ENCODE peak calls at places on chromosomes 2 and 18, in seven cellular contexts. One of them, this sample, is unnamed.

GRCh38 chr2:43057026-43057741 is 169.2 kb downstream of the ZFP36L2 start:
- DNase-seq in WTC11: no peak
- DNase-seq in stromal cell of bone marrow: no peak
- DNase-seq in Right ventricle myocardium superior: peak
- DNase-seq in HS-27A: no peak
- DNase-seq in NT2/D1: no peak
- DNase-seq in RWPE1: no peak
- DNase-seq in this sample: no peak

GRCh38 chr2:187877391-187877790 is 323.2 kb upstream of the TFPI start:
- DNase-seq in WTC11: no peak
- DNase-seq in NT2/D1: no peak
- DNase-seq in HS-27A: no peak
- DNase-seq in Right ventricle myocardium superior: no peak
- DNase-seq in stromal cell of bone marrow: no peak
- DNase-seq in RWPE1: no peak
- DNase-seq in this sample: no peak

GRCh38 chr2:66240284-66240683 is 194.6 kb upstream of the MEIS1 start:
- DNase-seq in stromal cell of bone marrow: no peak
- DNase-seq in RWPE1: no peak
- DNase-seq in HS-27A: no peak
- DNase-seq in Right ventricle myocardium superior: no peak
- DNase-seq in WTC11: no peak
- DNase-seq in NT2/D1: no peak
- DNase-seq in this sample: no peak

GRCh38 chr18:58302811-58303210 is 258.8 kb downstream of the NEDD4L start:
- DNase-seq in stromal cell of bone marrow: no peak
- DNase-seq in RWPE1: no peak
- DNase-seq in Right ventricle myocardium superior: no peak
- DNase-seq in NT2/D1: no peak
- DNase-seq in HS-27A: no peak
- DNase-seq in WTC11: no peak
- DNase-seq in this sample: no peak

GRCh38 chr2:215619022-215619958 is 183.4 kb upstream of the FN1 start:
- DNase-seq in Right ventricle myocardium superior: no peak
- DNase-seq in RWPE1: no peak
- DNase-seq in WTC11: no peak
- DNase-seq in stromal cell of bone marrow: no peak
- DNase-seq in HS-27A: no peak
- DNase-seq in NT2/D1: peak
- DNase-seq in this sample: no peak

GRCh38 chr2:15729709-15730544 is 138.3 kb downstream of the DDX1 start:
- DNase-seq in Right ventricle myocardium superior: no peak
- DNase-seq in HS-27A: no peak
- DNase-seq in NT2/D1: no peak
- DNase-seq in WTC11: no peak
- DNase-seq in stromal cell of bone marrow: no peak
- DNase-seq in RWPE1: no peak
- DNase-seq in this sample: no peak

GRCh38 chr2:241421330-241421729 is 65.2 kb downstream of the FARP2 start:
- DNase-seq in RWPE1: no peak
- DNase-seq in stromal cell of bone marrow: no peak
- DNase-seq in NT2/D1: no peak
- DNase-seq in WTC11: no peak
- DNase-seq in Right ventricle myocardium superior: no peak
- DNase-seq in HS-27A: no peak
- DNase-seq in this sample: no peak

GRCh38 chr2:138779451-138780440 is at the start of gene NXPH2:
- DNase-seq in NT2/D1: no peak
- DNase-seq in HS-27A: no peak
- DNase-seq in WTC11: peak
- DNase-seq in RWPE1: no peak
- DNase-seq in stromal cell of bone marrow: no peak
- DNase-seq in Right ventricle myocardium superior: peak
- DNase-seq in this sample: no peak

GRCh38 chr2:171181067-171182049 is 20.7 kb upstream of the TLK1 start:
- DNase-seq in stromal cell of bone marrow: no peak
- DNase-seq in WTC11: no peak
- DNase-seq in NT2/D1: no peak
- DNase-seq in HS-27A: no peak
- DNase-seq in Right ventricle myocardium superior: no peak
- DNase-seq in RWPE1: no peak
- DNase-seq in this sample: no peak

GRCh38 chr2:130391872-130392670 is 36.2 kb downstream of the PTPN18 start:
- DNase-seq in HS-27A: no peak
- DNase-seq in NT2/D1: no peak
- DNase-seq in Right ventricle myocardium superior: peak
- DNase-seq in RWPE1: no peak
- DNase-seq in stromal cell of bone marrow: no peak
- DNase-seq in WTC11: no peak
- DNase-seq in this sample: no peak

GRCh38 chr2:218517434-218518206 is 50.5 kb downstream of the USP37 start:
- DNase-seq in NT2/D1: no peak
- DNase-seq in stromal cell of bone marrow: no peak
- DNase-seq in HS-27A: no peak
- DNase-seq in WTC11: no peak
- DNase-seq in Right ventricle myocardium superior: no peak
- DNase-seq in RWPE1: no peak
- DNase-seq in this sample: peak

GRCh38 chr2:37827911-37828411 is 97.1 kb upstream of the RMDN2 start:
- DNase-seq in stromal cell of bone marrow: no peak
- DNase-seq in HS-27A: peak
- DNase-seq in WTC11: no peak
- DNase-seq in Right ventricle myocardium superior: no peak
- DNase-seq in NT2/D1: no peak
- DNase-seq in RWPE1: no peak
- DNase-seq in this sample: no peak

GRCh38 chr2:11411768-11412448 is 54.1 kb downstream of the E2F6 start:
- DNase-seq in RWPE1: peak
- DNase-seq in NT2/D1: peak
- DNase-seq in Right ventricle myocardium superior: no peak
- DNase-seq in stromal cell of bone marrow: no peak
- DNase-seq in HS-27A: no peak
- DNase-seq in WTC11: peak
- DNase-seq in this sample: no peak

GRCh38 chr2:24985406-24985805 is 13.7 kb upstream of the DNAJC27 start:
- DNase-seq in NT2/D1: no peak
- DNase-seq in stromal cell of bone marrow: no peak
- DNase-seq in HS-27A: no peak
- DNase-seq in Right ventricle myocardium superior: no peak
- DNase-seq in WTC11: no peak
- DNase-seq in RWPE1: no peak
- DNase-seq in this sample: no peak

GRCh38 chr18:59059140-59059539 is 80.5 kb upstream of the SEC11C start:
- DNase-seq in NT2/D1: no peak
- DNase-seq in HS-27A: no peak
- DNase-seq in Right ventricle myocardium superior: no peak
- DNase-seq in RWPE1: no peak
- DNase-seq in WTC11: no peak
- DNase-seq in stromal cell of bone marrow: no peak
- DNase-seq in this sample: no peak

GRCh38 chr2:27353762-27354596 is 2.6 kb downstream of the GTF3C2 start:
- DNase-seq in RWPE1: no peak
- DNase-seq in WTC11: no peak
- DNase-seq in Right ventricle myocardium superior: no peak
- DNase-seq in HS-27A: peak
- DNase-seq in stromal cell of bone marrow: peak
- DNase-seq in NT2/D1: no peak
- DNase-seq in this sample: no peak

GRCh38 chr18:12048010-12048826 is 45.4 kb upstream of the ANKRD62 start:
- DNase-seq in Right ventricle myocardium superior: no peak
- DNase-seq in HS-27A: no peak
- DNase-seq in WTC11: peak
- DNase-seq in stromal cell of bone marrow: no peak
- DNase-seq in RWPE1: no peak
- DNase-seq in NT2/D1: no peak
- DNase-seq in this sample: no peak

GRCh38 chr2:10993001-10993481 is 81.3 kb downstream of the KCNF1 start:
- DNase-seq in Right ventricle myocardium superior: no peak
- DNase-seq in HS-27A: no peak
- DNase-seq in stromal cell of bone marrow: no peak
- DNase-seq in WTC11: no peak
- DNase-seq in RWPE1: no peak
- DNase-seq in NT2/D1: no peak
- DNase-seq in this sample: peak

GRCh38 chr2:101699191-101699938 is 1.9 kb downstream of the MAP4K4 start:
- DNase-seq in WTC11: no peak
- DNase-seq in HS-27A: no peak
- DNase-seq in Right ventricle myocardium superior: no peak
- DNase-seq in NT2/D1: no peak
- DNase-seq in RWPE1: peak
- DNase-seq in stromal cell of bone marrow: no peak
- DNase-seq in this sample: no peak

GRCh38 chr18:44654555-44654954 is 26.1 kb upstream of the SETBP1 start:
- DNase-seq in NT2/D1: no peak
- DNase-seq in HS-27A: peak
- DNase-seq in RWPE1: peak
- DNase-seq in WTC11: no peak
- DNase-seq in stromal cell of bone marrow: peak
- DNase-seq in Right ventricle myocardium superior: no peak
- DNase-seq in this sample: peak

GRCh38 chr2:207444756-207445155 is 85.0 kb upstream of the CREB1 start:
- DNase-seq in stromal cell of bone marrow: no peak
- DNase-seq in RWPE1: no peak
- DNase-seq in HS-27A: no peak
- DNase-seq in Right ventricle myocardium superior: no peak
- DNase-seq in WTC11: no peak
- DNase-seq in NT2/D1: no peak
- DNase-seq in this sample: no peak

GRCh38 chr2:72815655-72816268 is 10.1 kb downstream of the EXOC6B start:
- DNase-seq in Right ventricle myocardium superior: no peak
- DNase-seq in stromal cell of bone marrow: no peak
- DNase-seq in HS-27A: no peak
- DNase-seq in RWPE1: no peak
- DNase-seq in WTC11: peak
- DNase-seq in NT2/D1: no peak
- DNase-seq in this sample: no peak

GRCh38 chr2:190903693-190904450 is 23.3 kb downstream of the GLS start:
- DNase-seq in Right ventricle myocardium superior: no peak
- DNase-seq in HS-27A: no peak
- DNase-seq in RWPE1: no peak
- DNase-seq in WTC11: no peak
- DNase-seq in NT2/D1: no peak
- DNase-seq in stromal cell of bone marrow: no peak
- DNase-seq in this sample: no peak

GRCh38 chr2:96321230-96322103 is 3.6 kb upstream of the ITPRIPL1 start:
- DNase-seq in HS-27A: no peak
- DNase-seq in RWPE1: no peak
- DNase-seq in NT2/D1: no peak
- DNase-seq in stromal cell of bone marrow: no peak
- DNase-seq in Right ventricle myocardium superior: peak
- DNase-seq in WTC11: peak
- DNase-seq in this sample: no peak

GRCh38 chr18:12253517-12254136 is 534 bp upstream of the CIDEA start:
- DNase-seq in WTC11: no peak
- DNase-seq in HS-27A: no peak
- DNase-seq in Right ventricle myocardium superior: peak
- DNase-seq in stromal cell of bone marrow: no peak
- DNase-seq in NT2/D1: no peak
- DNase-seq in RWPE1: no peak
- DNase-seq in this sample: no peak

GRCh38 chr2:101961287-101962242 is 30.2 kb upstream of the IL1R2 start:
- DNase-seq in HS-27A: no peak
- DNase-seq in WTC11: no peak
- DNase-seq in stromal cell of bone marrow: peak
- DNase-seq in Right ventricle myocardium superior: peak
- DNase-seq in RWPE1: no peak
- DNase-seq in NT2/D1: no peak
- DNase-seq in this sample: peak

GRCh38 chr2:46813046-46813445 is 102.6 kb downstream of the MCFD2 start:
- DNase-seq in RWPE1: no peak
- DNase-seq in HS-27A: no peak
- DNase-seq in stromal cell of bone marrow: no peak
- DNase-seq in WTC11: no peak
- DNase-seq in NT2/D1: no peak
- DNase-seq in Right ventricle myocardium superior: peak
- DNase-seq in this sample: no peak

GRCh38 chr2:217616936-217617335 is 385.9 kb downstream of the TNS1 start:
- DNase-seq in NT2/D1: no peak
- DNase-seq in stromal cell of bone marrow: no peak
- DNase-seq in WTC11: no peak
- DNase-seq in RWPE1: no peak
- DNase-seq in HS-27A: no peak
- DNase-seq in Right ventricle myocardium superior: no peak
- DNase-seq in this sample: no peak

GRCh38 chr2:66481100-66481549 is 46.2 kb downstream of the MEIS1 start:
- DNase-seq in HS-27A: peak
- DNase-seq in RWPE1: no peak
- DNase-seq in stromal cell of bone marrow: peak
- DNase-seq in WTC11: no peak
- DNase-seq in NT2/D1: peak
- DNase-seq in Right ventricle myocardium superior: no peak
- DNase-seq in this sample: no peak

GRCh38 chr2:102788216-102788879 is 26.5 kb downstream of the TMEM182 start:
- DNase-seq in RWPE1: no peak
- DNase-seq in NT2/D1: no peak
- DNase-seq in stromal cell of bone marrow: no peak
- DNase-seq in HS-27A: no peak
- DNase-seq in Right ventricle myocardium superior: no peak
- DNase-seq in WTC11: no peak
- DNase-seq in this sample: no peak

GRCh38 chr2:20501974-20502373 is 55.1 kb downstream of the RHOB start:
- DNase-seq in NT2/D1: no peak
- DNase-seq in stromal cell of bone marrow: peak
- DNase-seq in Right ventricle myocardium superior: no peak
- DNase-seq in RWPE1: peak
- DNase-seq in HS-27A: peak
- DNase-seq in WTC11: no peak
- DNase-seq in this sample: peak

GRCh38 chr18:70380915-70381896 is 92.4 kb downstream of the SOCS6 start:
- DNase-seq in Right ventricle myocardium superior: no peak
- DNase-seq in HS-27A: no peak
- DNase-seq in WTC11: peak
- DNase-seq in stromal cell of bone marrow: no peak
- DNase-seq in RWPE1: no peak
- DNase-seq in NT2/D1: no peak
- DNase-seq in this sample: no peak

GRCh38 chr2:120791243-120791960 is 55.7 kb downstream of the GLI2 start:
- DNase-seq in WTC11: no peak
- DNase-seq in NT2/D1: no peak
- DNase-seq in Right ventricle myocardium superior: no peak
- DNase-seq in RWPE1: no peak
- DNase-seq in HS-27A: no peak
- DNase-seq in stromal cell of bone marrow: no peak
- DNase-seq in this sample: no peak

GRCh38 chr2:66236816-66237469 is 198.0 kb upstream of the MEIS1 start:
- DNase-seq in RWPE1: no peak
- DNase-seq in Right ventricle myocardium superior: no peak
- DNase-seq in NT2/D1: no peak
- DNase-seq in HS-27A: no peak
- DNase-seq in stromal cell of bone marrow: no peak
- DNase-seq in WTC11: no peak
- DNase-seq in this sample: no peak

GRCh38 chr2:104521247-104521646 is 332.7 kb upstream of the POU3F3 start:
- DNase-seq in HS-27A: no peak
- DNase-seq in WTC11: peak
- DNase-seq in RWPE1: no peak
- DNase-seq in Right ventricle myocardium superior: no peak
- DNase-seq in NT2/D1: peak
- DNase-seq in stromal cell of bone marrow: no peak
- DNase-seq in this sample: no peak

This sample was measured in GM04504.